ENCODE peak calls at places on chromosomes 5 and 9, in five cellular contexts. F, E, Y, L and K are unnamed samples.

GRCh38 chr9:86667307-86667706 is 280.0 kb downstream of the GAS1 start:
- DNase-seq in F (no peak), E (no peak), Y (no peak), L (no peak), K (no peak)

GRCh38 chr9:137044502-137045177 is 1.3 kb downstream of the NPDC1 start:
- DNase-seq in F (peak), E (no peak), Y (no peak), L (no peak), K (peak)

GRCh38 chr5:142115937-142116614 is 7.5 kb downstream of the NDFIP1 start:
- DNase-seq in F (no peak), E (no peak), Y (no peak), L (no peak), K (no peak)

GRCh38 chr9:7177383-7177782 is 419.6 kb downstream of the KDM4C start:
- DNase-seq in F (no peak), E (peak), Y (no peak), L (no peak), K (no peak)

GRCh38 chr5:40679998-40680681 is 425 bp downstream of the PTGER4 start:
- DNase-seq in F (no peak), E (no peak), Y (no peak), L (no peak), K (no peak)

GRCh38 chr9:129929467-129930125 is 94.3 kb downstream of the USP20 start:
- DNase-seq in F (no peak), E (no peak), Y (no peak), L (no peak), K (no peak)

GRCh38 chr5:116453920-116454319 is 120.7 kb downstream of the SEMA6A start:
- DNase-seq in F (peak), E (peak), Y (peak), L (no peak), K (no peak)

GRCh38 chr9:129162901-129163670 is 15.0 kb downstream of the IER5L start:
- DNase-seq in F (no peak), E (no peak), Y (no peak), L (no peak), K (no peak)

GRCh38 chr9:132503116-132503515 is 79.3 kb upstream of the BARHL1 start:
- DNase-seq in F (no peak), E (no peak), Y (no peak), L (no peak), K (no peak)

GRCh38 chr5:33120671-33121070 is 320.1 kb upstream of the TARS1 start:
- DNase-seq in F (no peak), E (no peak), Y (no peak), L (no peak), K (no peak)

GRCh38 chr9:18493361-18494015 is 19.5 kb downstream of the ADAMTSL1 start:
- DNase-seq in F (no peak), E (no peak), Y (no peak), L (no peak), K (no peak)

GRCh38 chr9:110126986-110127864 is 80.7 kb downstream of the C9orf152 start:
- DNase-seq in F (no peak), E (peak), Y (no peak), L (no peak), K (no peak)

GRCh38 chr5:27241564-27242257 is 203.3 kb upstream of the CDH9 start:
- DNase-seq in F (peak), E (peak), Y (no peak), L (no peak), K (no peak)

GRCh38 chr5:170760126-170760525 is 23.4 kb upstream of the GABRP start:
- DNase-seq in F (no peak), E (peak), Y (no peak), L (no peak), K (no peak)

GRCh38 chr9:13885258-13885657 is 428.7 kb downstream of the NFIB start:
- DNase-seq in F (no peak), E (no peak), Y (no peak), L (no peak), K (no peak)

GRCh38 chr5:100479079-100479688 is 56.0 kb upstream of the FAM174A start:
- DNase-seq in F (peak), E (peak), Y (peak), L (peak), K (peak)

GRCh38 chr9:136409557-136410455 is 608 bp downstream of the ENTR1 start:
- DNase-seq in F (peak), E (peak), Y (no peak), L (no peak), K (no peak)

GRCh38 chr5:53429706-53430105 is 50.7 kb upstream of the FST start:
- DNase-seq in F (no peak), E (no peak), Y (no peak), L (no peak), K (no peak)

GRCh38 chr5:912356-913091 is 19.8 kb downstream of the TRIP13 start:
- DNase-seq in F (peak), E (peak), Y (no peak), L (no peak), K (no peak)

GRCh38 chr5:27876071-27876470 is 837.7 kb upstream of the CDH9 start:
- DNase-seq in F (no peak), E (no peak), Y (no peak), L (no peak), K (no peak)

GRCh38 chr9:81125446-81126092 is 563.8 kb downstream of the TLE1 start:
- DNase-seq in F (peak), E (no peak), Y (no peak), L (no peak), K (no peak)

GRCh38 chr5:43066231-43066798 is 26.2 kb upstream of the ANXA2R start:
- DNase-seq in F (no peak), E (peak), Y (peak), L (peak), K (peak)

GRCh38 chr5:17217421-17218352 is at the start of gene BASP1:
- DNase-seq in F (no peak), E (peak), Y (peak), L (no peak), K (peak)

GRCh38 chr5:61827445-61827975 is 478.5 kb upstream of the KIF2A start:
- DNase-seq in F (no peak), E (no peak), Y (no peak), L (no peak), K (no peak)

GRCh38 chr9:91180240-91180929 is 181.3 kb downstream of the AUH start:
- DNase-seq in F (no peak), E (no peak), Y (no peak), L (no peak), K (no peak)

GRCh38 chr5:140245354-140245753 is 57.5 kb downstream of the PFDN1 start:
- DNase-seq in F (no peak), E (no peak), Y (no peak), L (no peak), K (no peak)

GRCh38 chr9:127927457-127928231 is 2.9 kb downstream of the PIP5KL1 start:
- DNase-seq in F (peak), E (peak), Y (peak), L (peak), K (peak)

GRCh38 chr5:112183103-112183634 is 235.9 kb downstream of the EPB41L4A start:
- DNase-seq in F (peak), E (peak), Y (no peak), L (no peak), K (no peak)

GRCh38 chr5:54643679-54644078 is 126.1 kb downstream of the SNX18 start:
- DNase-seq in F (no peak), E (peak), Y (no peak), L (no peak), K (no peak)

GRCh38 chr5:139014726-139015125 is 139.6 kb upstream of the LRRTM2 start:
- DNase-seq in F (peak), E (no peak), Y (no peak), L (no peak), K (no peak)

GRCh38 chr5:125093776-125094175 is 347.3 kb upstream of the ZNF608 start:
- DNase-seq in F (no peak), E (no peak), Y (no peak), L (no peak), K (no peak)

GRCh38 chr5:14900661-14901461 is 29.3 kb upstream of the ANKH start:
- DNase-seq in F (no peak), E (peak), Y (no peak), L (no peak), K (no peak)